ENCODE peak calls at places on chromosomes 3 and 15, in six cellular contexts. A, C, Z, V, B and U are unnamed samples.
A peak's percentile ranks its signal among the peaks of the same experiment; 100 is the strongest.

GRCh38 chr3:13111874-13112520 is 38.8 kb upstream of the IQSEC1 start:
- DNase-seq in A (no peak), C (no peak), Z (no peak), V (no peak), B (no peak), U (peak; percentile 80)

GRCh38 chr15:49506341-49506740 is 83.3 kb downstream of the FGF7 start:
- DNase-seq in A (no peak), C (no peak), Z (no peak), V (no peak), B (no peak), U (no peak)

GRCh38 chr3:73633916-73634344 is 9.2 kb upstream of the PDZRN3 start:
- DNase-seq in A (no peak), C (no peak), Z (peak; percentile 36), V (no peak), B (no peak), U (no peak)

GRCh38 chr3:126911162-126912026 is 71.5 kb upstream of the PLXNA1 start:
- DNase-seq in A (peak; percentile 43), C (peak; percentile 22), Z (peak; percentile 98), V (peak; percentile 61), B (peak; percentile 77), U (no peak)

GRCh38 chr3:61638721-61639120 is 77.3 kb downstream of the PTPRG start:
- DNase-seq in A (no peak), C (no peak), Z (peak; percentile 32), V (no peak), B (no peak), U (no peak)

GRCh38 chr3:39361252-39361927 is 21.8 kb upstream of the SLC25A38 start:
- DNase-seq in A (no peak), C (peak; percentile 4), Z (no peak), V (no peak), B (no peak), U (no peak)

GRCh38 chr15:56879502-56879901 is 38.9 kb upstream of the TCF12 start:
- DNase-seq in A (no peak), C (no peak), Z (no peak), V (no peak), B (no peak), U (no peak)

GRCh38 chr15:92714457-92715401 is 59.2 kb upstream of the FAM174B start:
- DNase-seq in A (peak; percentile 71), C (peak; percentile 68), Z (peak; percentile 83), V (peak; percentile 84), B (peak; percentile 82), U (no peak)

GRCh38 chr15:25847066-25847465 is 16.1 kb downstream of the ATP10A start:
- DNase-seq in A (no peak), C (no peak), Z (no peak), V (no peak), B (no peak), U (no peak)

GRCh38 chr15:39171944-39172368 is 408.9 kb upstream of the THBS1 start:
- DNase-seq in A (peak; percentile 74), C (no peak), Z (peak; percentile 97), V (peak; percentile 46), B (no peak), U (peak; percentile 44)

GRCh38 chr3:188776447-188776846 is 395.3 kb upstream of the TPRG1 start:
- DNase-seq in A (no peak), C (no peak), Z (peak; percentile 91), V (no peak), B (no peak), U (no peak)

GRCh38 chr15:87354661-87355410 is 901.7 kb downstream of the NTRK3 start:
- DNase-seq in A (no peak), C (no peak), Z (peak; percentile 93), V (no peak), B (no peak), U (no peak)

GRCh38 chr15:72758195-72758594 is 25.4 kb downstream of the ADPGK start:
- DNase-seq in A (no peak), C (no peak), Z (peak; percentile 98), V (no peak), B (no peak), U (no peak)

GRCh38 chr3:48142316-48142870 is 45.8 kb downstream of the CDC25A start:
- DNase-seq in A (no peak), C (no peak), Z (no peak), V (no peak), B (no peak), U (no peak)

GRCh38 chr3:124248471-124249028 is 256.6 kb upstream of the ROPN1 start:
- DNase-seq in A (peak; percentile 28), C (no peak), Z (peak; percentile 93), V (no peak), B (no peak), U (no peak)

GRCh38 chr15:83793069-83793468 is 139.1 kb downstream of the ADAMTSL3 start:
- DNase-seq in A (no peak), C (no peak), Z (no peak), V (no peak), B (no peak), U (no peak)

GRCh38 chr15:25830844-25831443 is 32.2 kb downstream of the ATP10A start:
- DNase-seq in A (no peak), C (no peak), Z (peak; percentile 98), V (no peak), B (no peak), U (no peak)

GRCh38 chr3:123285479-123285878 is 83.7 kb downstream of the SEC22A start:
- DNase-seq in A (no peak), C (no peak), Z (no peak), V (no peak), B (peak; percentile 5), U (no peak)

GRCh38 chr15:48680841-48681240 is 35.3 kb upstream of the FBN1 start:
- DNase-seq in A (no peak), C (no peak), Z (peak; percentile 95), V (no peak), B (no peak), U (no peak)

GRCh38 chr3:47083786-47084185 is 80.1 kb downstream of the SETD2 start:
- DNase-seq in A (no peak), C (no peak), Z (no peak), V (no peak), B (no peak), U (no peak)

GRCh38 chr15:82999905-83000671 is 11.4 kb downstream of the C15orf40 start:
- DNase-seq in A (peak; percentile 54), C (peak; percentile 2), Z (peak; percentile 60), V (no peak), B (peak; percentile 66), U (peak; percentile 58)

GRCh38 chr3:128559486-128560225 is 66.7 kb upstream of the GATA2 start:
- DNase-seq in A (no peak), C (peak; percentile 16), Z (no peak), V (no peak), B (no peak), U (no peak)

GRCh38 chr3:69454204-69454787 is 68.4 kb upstream of the FRMD4B start:
- DNase-seq in A (no peak), C (no peak), Z (no peak), V (no peak), B (no peak), U (no peak)

GRCh38 chr3:177061382-177061781 is 135.9 kb downstream of the TBL1XR1 start:
- DNase-seq in A (no peak), C (no peak), Z (no peak), V (no peak), B (no peak), U (no peak)

GRCh38 chr15:60338810-60339209 is 59.0 kb downstream of the ANXA2 start:
- DNase-seq in A (no peak), C (no peak), Z (no peak), V (no peak), B (no peak), U (no peak)

GRCh38 chr15:60337069-60337468 is 60.7 kb downstream of the ANXA2 start:
- DNase-seq in A (no peak), C (no peak), Z (no peak), V (no peak), B (no peak), U (no peak)

GRCh38 chr15:60343221-60343970 is 54.4 kb downstream of the ANXA2 start:
- DNase-seq in A (no peak), C (no peak), Z (peak; percentile 34), V (no peak), B (no peak), U (no peak)

GRCh38 chr15:60339236-60339635 is 58.5 kb downstream of the ANXA2 start:
- DNase-seq in A (no peak), C (no peak), Z (no peak), V (no peak), B (no peak), U (no peak)

GRCh38 chr15:60340207-60340921 is 57.4 kb downstream of the ANXA2 start:
- DNase-seq in A (no peak), C (no peak), Z (no peak), V (no peak), B (no peak), U (no peak)
- TF ChIP-seq CTCF in A (peak; percentile 23), C (no peak), Z (no peak), V (no peak), B (no peak), U (no peak)

DNA sequence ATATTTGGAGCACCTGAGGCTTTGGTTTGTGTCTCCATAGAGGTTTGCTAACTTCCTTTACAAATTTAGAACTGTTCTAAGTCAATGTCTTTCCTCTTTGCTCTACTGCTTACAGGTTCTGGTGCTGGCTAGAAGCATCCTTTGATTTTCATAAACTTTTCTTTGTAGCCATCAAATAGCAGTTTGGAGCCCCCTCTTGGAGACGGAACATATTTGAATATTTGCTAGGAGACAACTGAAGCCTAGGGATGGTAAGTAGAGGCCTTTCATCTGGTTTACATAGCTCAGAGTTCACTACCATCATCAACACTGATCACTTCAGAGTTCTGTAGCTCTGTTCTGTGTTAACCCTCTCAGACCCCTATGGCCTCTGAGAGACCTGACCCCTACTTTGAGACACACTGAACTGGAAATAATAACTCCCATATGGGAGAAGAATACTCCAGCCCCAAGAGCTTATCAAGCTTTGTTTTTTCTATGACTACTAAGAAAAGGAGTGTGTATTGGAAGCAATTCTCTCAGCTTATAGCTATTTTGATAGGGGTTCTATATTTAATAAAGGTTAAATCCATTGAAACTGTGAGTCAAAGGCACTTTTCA is 420.4 kb downstream of the EPHA3 start:
- DNase-seq in A (no peak), C (no peak), Z (peak; percentile 23), V (no peak), B (no peak), U (no peak)
- TF ChIP-seq CTCF in A (no peak), C (no peak), Z (no peak), V (no peak), B (no peak), U (no peak)

GRCh38 chr15:31870336-31871158 is 159.8 kb upstream of the CHRNA7 start:
- DNase-seq in A (peak; percentile 74), C (peak; percentile 81), Z (peak; percentile 71), V (peak; percentile 88), B (peak; percentile 94), U (peak; percentile 21)
- TF ChIP-seq CTCF in A (no peak), C (no peak), Z (no peak), V (no peak), B (no peak), U (no peak)

DNA sequence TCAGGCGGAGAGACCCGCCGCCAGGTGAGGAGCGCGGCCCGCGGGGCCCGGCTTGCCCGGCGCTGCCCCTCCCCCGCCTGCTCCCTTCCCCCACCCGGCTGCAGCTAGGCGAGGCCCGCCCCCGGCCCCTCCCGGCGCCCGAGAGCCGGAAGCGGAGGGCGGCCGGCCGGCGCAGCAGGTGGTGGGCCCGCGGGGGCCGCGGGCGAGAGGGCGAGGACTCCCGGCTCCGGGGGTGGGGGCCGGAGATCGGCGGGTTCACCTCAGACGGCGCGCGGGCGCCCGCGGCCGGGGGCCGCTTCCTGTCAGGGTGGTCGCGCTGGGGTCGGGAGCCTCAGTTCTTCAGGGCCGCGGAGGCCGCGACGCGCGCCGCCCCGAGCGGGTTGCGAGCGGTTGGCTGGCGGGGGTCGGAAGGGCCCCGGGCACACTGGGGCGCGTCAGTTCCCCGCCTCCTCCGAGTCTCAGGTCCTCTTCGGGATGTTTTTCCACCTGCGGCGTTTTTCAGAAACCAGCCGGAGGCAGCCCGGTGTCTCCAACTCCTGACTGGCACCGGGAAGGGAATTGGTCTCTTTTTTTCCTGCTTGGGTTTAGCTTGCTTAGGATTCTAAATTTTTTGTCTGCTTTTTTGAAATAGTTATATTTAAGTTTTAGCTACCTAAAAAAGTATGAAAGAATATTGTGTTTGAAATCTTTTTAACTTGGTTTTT is 462 bp downstream of the ZFAND6 start:
- DNase-seq in A (peak; percentile 72), C (peak; percentile 71), Z (peak; percentile 29), V (peak; percentile 75), B (peak; percentile 94), U (no peak)
- TF ChIP-seq CTCF in A (no peak), C (no peak), Z (no peak), V (no peak), B (no peak), U (no peak)